ENCODE peak calls at places on chromosome 1, in five cellular contexts. Y is sigmoid colon, Q is heart right ventricle, J is esophagus squamous epithelium, P is PC-9. S is an unnamed sample. For H3K4me1 and H3K9me3, the result is how much of the 10 kb centered on the place peaks cover.

GRCh38 chr1:97038410-97038809 is 316.8 kb downstream of the PTBP2 start:
- DNase-seq in Y (no peak), P (no peak), Q (no peak), J (no peak), S (no peak)

GRCh38 chr1:28359592-28360239 is 9.8 kb upstream of the PHACTR4 start:
- DNase-seq in P (peak), J (no peak), Y (peak), Q (peak), S (peak)

GRCh38 chr1:243501002-243501401 is 245.2 kb downstream of the SDCCAG8 start:
- DNase-seq in Y (no peak), Q (no peak), J (no peak), P (no peak), S (no peak)

GRCh38 chr1:44513111-44513510 is 108.1 kb downstream of the RNF220 start:
- DNase-seq in P (no peak), Y (no peak), J (no peak), Q (no peak), S (no peak)

GRCh38 chr1:37930246-37931142 is 16.4 kb downstream of the INPP5B start:
- DNase-seq in Q (no peak), J (no peak), P (peak), Y (peak), S (peak)

GRCh38 chr1:156750191-156750931 is 1.1 kb downstream of the HDGF start:
- DNase-seq in J (no peak), P (peak), Q (no peak), Y (no peak), S (peak)

GRCh38 chr1:152497273-152497672 is 13.3 kb upstream of the LCE5A start:
- DNase-seq in J (no peak), Y (no peak), P (no peak), Q (no peak), S (no peak)

GRCh38 chr1:226814751-226815496 is 55.5 kb upstream of the PSEN2 start:
- DNase-seq in Y (peak), J (no peak), P (peak), Q (peak), S (peak)

GRCh38 chr1:9251501-9251900 is 16.9 kb downstream of the H6PD start:
- DNase-seq in Y (no peak), J (no peak), P (no peak), Q (peak), S (no peak)

GRCh38 chr1:47478090-47478489 is 40.2 kb downstream of the FOXD2 start:
- DNase-seq in Q (no peak), Y (no peak), J (no peak), P (peak), S (peak)

GRCh38 chr1:162302660-162303344 is 73.9 kb downstream of the SPATA46 start:
- DNase-seq in Y (no peak), P (no peak), Q (no peak), J (no peak), S (no peak)

GRCh38 chr1:182098301-182098700 is 36.8 kb upstream of the ZNF648 start:
- DNase-seq in P (no peak), J (no peak), Q (no peak), Y (no peak), S (no peak)

GRCh38 chr1:47618830-47619229 is 181.0 kb downstream of the FOXD2 start:
- DNase-seq in P (peak), Y (no peak), Q (no peak), J (no peak), S (no peak)

GRCh38 chr1:62198781-62199125 is 4.1 kb downstream of the L1TD1 start:
- DNase-seq in Y (no peak), J (no peak), Q (no peak), P (peak), S (no peak)

GRCh38 chr1:15151377-15151806 is 2.2 kb upstream of the TMEM51 start:
- DNase-seq in Q (no peak), Y (no peak), J (no peak), P (no peak), S (no peak)

GRCh38 chr1:201719812-201720521 is 109.0 kb upstream of the IPO9 start:
- DNase-seq in J (no peak), Y (peak), P (no peak), Q (peak), S (no peak)

GRCh38 chr1:201724039-201724759 is 104.8 kb upstream of the IPO9 start:
- DNase-seq in J (no peak), Y (no peak), Q (peak), P (no peak), S (no peak)

GRCh38 chr1:201720522-201720844 is 108.5 kb upstream of the IPO9 start:
- DNase-seq in P (no peak), J (no peak), Y (no peak), Q (no peak), S (no peak)

GRCh38 chr1:201718346-201719202 is 110.4 kb upstream of the IPO9 start:
- DNase-seq in J (no peak), Q (no peak), Y (peak), P (no peak), S (no peak)

GRCh38 chr1:201721131-201722049 is 107.6 kb upstream of the IPO9 start:
- DNase-seq in P (no peak), Q (no peak), J (no peak), Y (peak), S (no peak)
- H3K27ac ChIP-seq in P (no peak), Q (peak), J (peak), Y (peak), S (no peak)

GRCh38 chr1:170498896-170499295 is 33.1 kb upstream of the GORAB start:
- DNase-seq in J (no peak), Q (no peak), Y (no peak), P (no peak), S (no peak)

GRCh38 chr1:170503691-170504090 is 28.3 kb upstream of the GORAB start:
- DNase-seq in J (no peak), P (no peak), Y (no peak), Q (no peak), S (no peak)
- H3K4me1 ChIP-seq in J (under half), P (under half), Y (under half), Q (under half), S (under half)

DNA sequence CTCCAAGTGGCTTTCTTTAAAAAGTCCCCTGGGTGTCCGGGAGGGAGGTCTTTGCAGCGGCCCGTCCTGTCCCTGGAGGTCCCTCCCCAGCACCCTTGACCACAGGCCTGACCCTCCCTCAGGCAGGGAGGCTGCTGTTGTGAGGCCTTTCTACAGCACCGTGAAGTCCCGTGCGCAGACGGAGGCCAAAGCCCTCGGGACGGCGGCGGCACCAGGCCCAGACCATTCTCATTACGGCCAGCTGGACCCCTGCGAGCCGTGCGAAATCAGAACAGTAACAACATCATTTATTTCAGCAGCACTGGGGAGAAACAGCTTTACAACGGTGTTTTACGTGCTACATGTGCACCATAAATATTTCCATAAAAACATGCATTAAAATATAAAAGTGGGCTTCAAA is 101.4 kb upstream of the ACTRT2 start:
- DNase-seq in J (no peak), Q (no peak), P (no peak), Y (no peak), S (no peak)
- H3K9me3 ChIP-seq in J (under half), Q (under half), P (under half), Y (under half), S (under half)

DNA sequence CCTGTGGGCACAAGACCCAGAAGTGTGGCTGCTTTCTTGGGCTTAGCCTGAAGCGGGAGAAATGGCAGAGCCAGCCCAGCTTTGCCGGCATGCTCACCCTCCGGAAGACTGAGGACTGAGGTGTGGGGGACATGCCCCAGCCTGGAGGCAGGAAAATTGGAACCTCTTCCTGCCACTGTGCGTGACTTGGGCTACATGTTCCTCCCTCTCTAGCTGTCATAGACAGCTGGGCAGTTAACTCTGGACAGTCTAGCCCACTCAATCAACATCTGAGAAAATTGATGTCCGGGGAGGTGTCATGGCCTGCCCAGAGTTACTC is 59.8 kb downstream of the UBE2T start:
- DNase-seq in Q (no peak), J (no peak), P (no peak), Y (no peak), S (no peak)
- H3K27ac ChIP-seq in Q (no peak), J (no peak), P (no peak), Y (no peak), S (peak)

GRCh38 chr1:208449951-208450350 is 205.8 kb upstream of the PLXNA2 start:
- DNase-seq in J (no peak), P (no peak), Y (no peak), Q (no peak), S (no peak)

GRCh38 chr1:208461680-208462079 is 217.5 kb upstream of the PLXNA2 start:
- DNase-seq in Q (no peak), P (no peak), Y (no peak), J (no peak), S (no peak)

GRCh38 chr1:208456487-208456886 is 212.3 kb upstream of the PLXNA2 start:
- DNase-seq in Y (no peak), Q (no peak), P (no peak), J (no peak), S (no peak)

GRCh38 chr1:208450958-208451357 is 206.8 kb upstream of the PLXNA2 start:
- DNase-seq in Q (no peak), P (no peak), Y (peak), J (no peak), S (no peak)

DNA sequence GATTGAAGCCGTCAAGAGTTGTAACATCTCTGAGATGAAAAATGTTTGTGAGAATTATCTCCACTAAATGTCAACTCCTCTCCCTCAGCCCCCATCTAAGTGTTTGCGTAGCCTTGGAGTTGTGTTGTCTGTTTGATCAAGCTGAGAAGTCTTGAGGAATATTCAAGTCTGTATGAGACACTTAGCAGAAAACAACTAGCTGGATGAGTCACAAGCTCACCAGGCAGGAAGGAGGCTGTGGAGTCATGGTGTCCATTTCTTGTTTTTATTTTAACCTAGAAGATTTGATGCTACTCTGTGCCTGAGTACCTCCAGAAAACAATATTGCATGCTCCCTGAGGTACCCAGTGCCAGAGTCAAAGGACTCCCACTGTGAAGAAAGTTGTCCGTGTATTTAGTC is 211.6 kb upstream of the PLXNA2 start:
- DNase-seq in Y (no peak), J (no peak), P (no peak), Q (no peak), S (no peak)
- H3K4me1 ChIP-seq in Y (under half), J (under half), P (under half), Q (under half), S (under half)

S was measured in lung.